ENCODE peak calls at places on chromosomes 6 and 20, in seven cellular contexts. Z, Q, C, N, G, J and I are unnamed samples.

GRCh38 chr6:38673397-38674165 is 29.4 kb downstream of the GLO1 start:
- DNase-seq in Z (no peak), Q (no peak), C (no peak), N (no peak), G (no peak), J (no peak), I (no peak)

GRCh38 chr20:1263853-1264252 is 2.2 kb upstream of the SNPH start:
- DNase-seq in Z (no peak), Q (no peak), C (no peak), N (no peak), G (peak; percentile 60), J (no peak), I (no peak)

GRCh38 chr6:32973144-32973854 is 4.9 kb downstream of the BRD2 start:
- DNase-seq in Z (peak; percentile 41), Q (no peak), C (peak; percentile 48), N (no peak), G (peak; percentile 40), J (peak; percentile 56), I (peak; percentile 90)

GRCh38 chr6:2850480-2851150 is 9.0 kb upstream of the SERPINB1 start:
- DNase-seq in Z (no peak), Q (no peak), C (no peak), N (no peak), G (peak; percentile 58), J (peak; percentile 79), I (no peak)

GRCh38 chr6:146741609-146742008 is 142.8 kb downstream of the ADGB start:
- DNase-seq in Z (no peak), Q (no peak), C (no peak), N (no peak), G (peak; percentile 21), J (peak; percentile 27), I (no peak)

GRCh38 chr20:51092238-51092822 is 69.4 kb upstream of the KCNG1 start:
- DNase-seq in Z (no peak), Q (no peak), C (no peak), N (no peak), G (no peak), J (peak; percentile 15), I (peak; percentile 41)

GRCh38 chr6:119881416-119881815 is 531.9 kb upstream of the MAN1A1 start:
- DNase-seq in Z (no peak), Q (no peak), C (no peak), N (no peak), G (no peak), J (no peak), I (no peak)

GRCh38 chr20:7967199-7967844 is 27.1 kb upstream of the HAO1 start:
- DNase-seq in Z (no peak), Q (no peak), C (no peak), N (no peak), G (peak; percentile 6), J (no peak), I (no peak)

GRCh38 chr20:50191566-50192363 is 1.1 kb downstream of the CEBPB start:
- DNase-seq in Z (peak; percentile 55), Q (peak; percentile 95), C (peak; percentile 71), N (no peak), G (peak; percentile 28), J (peak; percentile 76), I (peak; percentile 84)

GRCh38 chr20:48286571-48287551 is 501.6 kb upstream of the SULF2 start:
- DNase-seq in Z (no peak), Q (peak; percentile 78), C (no peak), N (no peak), G (no peak), J (no peak), I (no peak)

GRCh38 chr6:106347219-106347618 is 13.3 kb upstream of the CRYBG1 start:
- DNase-seq in Z (no peak), Q (no peak), C (no peak), N (no peak), G (no peak), J (no peak), I (no peak)

GRCh38 chr20:36050436-36051317 is 82.3 kb downstream of the CNBD2 start:
- DNase-seq in Z (peak; percentile 96), Q (peak; percentile 97), C (peak; percentile 98), N (peak; percentile 81), G (peak; percentile 82), J (peak; percentile 86), I (peak; percentile 82)

GRCh38 chr6:127924440-127924839 is 23.6 kb upstream of the THEMIS start:
- DNase-seq in Z (no peak), Q (no peak), C (no peak), N (no peak), G (peak; percentile 8), J (no peak), I (no peak)

GRCh38 chr6:138514860-138515540 is 15.7 kb upstream of the NHSL1 start:
- DNase-seq in Z (no peak), Q (no peak), C (peak; percentile 13), N (no peak), G (no peak), J (no peak), I (peak; percentile 11)

GRCh38 chr6:155328539-155329459 is 14.5 kb upstream of the TFB1M start:
- DNase-seq in Z (peak; percentile 41), Q (no peak), C (no peak), N (no peak), G (peak; percentile 12), J (no peak), I (no peak)

GRCh38 chr6:155389130-155389529 is 66.5 kb downstream of the NOX3 start:
- DNase-seq in Z (no peak), Q (no peak), C (no peak), N (no peak), G (peak; percentile 43), J (no peak), I (no peak)

GRCh38 chr6:129510930-129511329 is 199.0 kb downstream of the ARHGAP18 start:
- DNase-seq in Z (no peak), Q (no peak), C (no peak), N (no peak), G (no peak), J (peak; percentile 79), I (no peak)

GRCh38 chr6:53483423-53484353 is 61.2 kb downstream of the GCLC start:
- DNase-seq in Z (no peak), Q (peak; percentile 29), C (peak; percentile 41), N (no peak), G (no peak), J (no peak), I (no peak)

GRCh38 chr6:156993713-156994112 is 216.5 kb downstream of the ARID1B start:
- DNase-seq in Z (no peak), Q (no peak), C (no peak), N (no peak), G (no peak), J (no peak), I (no peak)

GRCh38 chr6:156992396-156992795 is 215.2 kb downstream of the ARID1B start:
- DNase-seq in Z (no peak), Q (no peak), C (no peak), N (no peak), G (no peak), J (no peak), I (no peak)

GRCh38 chr6:156994215-156995076 is 217.3 kb downstream of the ARID1B start:
- DNase-seq in Z (no peak), Q (no peak), C (no peak), N (no peak), G (no peak), J (no peak), I (no peak)

GRCh38 chr6:156989159-156989806 is 212.1 kb downstream of the ARID1B start:
- DNase-seq in Z (no peak), Q (no peak), C (no peak), N (no peak), G (no peak), J (no peak), I (no peak)

DNA sequence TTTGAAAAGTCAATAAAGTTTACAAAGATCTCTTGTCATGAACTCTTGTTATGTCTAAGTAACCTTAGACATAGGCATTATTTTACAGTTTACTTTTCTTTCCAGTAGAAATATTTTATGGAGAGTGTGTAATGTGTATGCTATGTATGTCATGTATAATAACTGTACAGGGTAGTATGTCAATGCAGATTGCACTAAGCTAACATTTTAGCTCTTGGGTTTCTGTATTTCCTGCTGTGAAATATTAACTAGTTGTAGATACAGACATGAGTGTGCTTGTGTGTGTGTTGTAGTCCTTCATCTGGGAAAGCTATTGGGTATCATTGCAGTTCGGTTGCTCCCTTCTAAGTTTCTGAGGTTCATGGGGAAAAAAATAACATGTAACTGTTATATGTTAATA is 214.8 kb downstream of the ARID1B start:
- DNase-seq in Z (no peak), Q (no peak), C (no peak), N (no peak), G (peak; percentile 71), J (no peak), I (no peak)
- H3K4me1 ChIP-seq in Z (peaks cover 19% of the 10 kb centered on the region), Q (no peaks in the 10 kb centered on the region), C (no peaks in the 10 kb centered on the region), N (peaks cover 39% of the 10 kb centered on the region), G (peaks cover 15% of the 10 kb centered on the region), J (peaks cover 4% of the 10 kb centered on the region), I (peaks cover 21% of the 10 kb centered on the region)

GRCh38 chr20:37955511-37955910 is 52.6 kb downstream of the VSTM2L start:
- DNase-seq in Z (no peak), Q (no peak), C (no peak), N (no peak), G (no peak), J (no peak), I (no peak)
- H3K4me3 ChIP-seq in Z (no peak overlapping the region), Q (no peak overlapping the region), C (no peak overlapping the region), N (no peak overlapping the region), G (no peak overlapping the region), J (no peak overlapping the region), I (no peak overlapping the region)

GRCh38 chr20:44592366-44592765 is 10.0 kb downstream of the PKIG start:
- DNase-seq in Z (no peak), Q (no peak), C (no peak), N (no peak), G (no peak), J (no peak), I (no peak)
- H3K27ac ChIP-seq in Z (no peak overlapping the region), Q (no peak overlapping the region), C (no peak overlapping the region), N (no peak overlapping the region), G (no peak overlapping the region), J (no peak overlapping the region), I (no peak overlapping the region)

GRCh38 chr6:144415835-144416237 is 130.7 kb downstream of the UTRN start:
- DNase-seq in Z (no peak), Q (no peak), C (no peak), N (no peak), G (peak; percentile 84), J (peak; percentile 28), I (no peak)

GRCh38 chr6:144417686-144418085 is 132.6 kb downstream of the UTRN start:
- DNase-seq in Z (no peak), Q (no peak), C (no peak), N (no peak), G (peak; percentile 47), J (no peak), I (no peak)

GRCh38 chr6:144416773-144417172 is 131.6 kb downstream of the UTRN start:
- DNase-seq in Z (no peak), Q (no peak), C (no peak), N (no peak), G (peak; percentile 21), J (no peak), I (no peak)

GRCh38 chr6:144416244-144416643 is 131.1 kb downstream of the UTRN start:
- DNase-seq in Z (no peak), Q (no peak), C (no peak), N (no peak), G (no peak), J (peak; percentile 6), I (no peak)

DNA sequence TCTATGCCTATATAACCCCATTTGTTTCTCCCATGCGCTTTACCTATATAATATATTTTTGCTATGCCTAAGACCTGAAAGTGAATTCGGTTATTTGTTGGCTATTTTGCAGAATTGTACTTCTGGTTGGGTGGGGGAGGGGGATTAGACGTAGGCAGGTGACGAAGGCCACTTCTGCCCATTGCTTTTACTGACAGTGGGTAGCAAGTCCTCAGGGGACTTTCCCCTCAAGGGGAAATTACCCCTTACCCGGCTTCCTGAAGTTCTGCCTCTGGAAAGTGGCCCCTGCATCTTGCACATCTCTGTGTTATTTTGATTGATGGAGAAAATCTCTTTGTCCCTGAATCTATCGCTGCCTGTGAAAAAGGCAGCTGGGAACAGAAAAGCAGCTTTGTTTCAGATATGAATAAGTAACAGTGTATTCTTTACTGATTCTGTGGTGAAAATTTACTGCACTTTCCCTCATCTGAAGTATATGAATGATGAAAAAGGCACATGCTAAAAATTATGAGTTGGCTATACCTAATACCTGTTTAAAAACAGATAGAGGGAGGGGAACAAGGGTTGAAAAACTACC is 133.9 kb downstream of the UTRN start:
- DNase-seq in Z (no peak), Q (no peak), C (no peak), N (no peak), G (no peak), J (no peak), I (no peak)
- H3K4me1 ChIP-seq in Z (peaks cover 3% of the 10 kb centered on the region), Q (no peaks in the 10 kb centered on the region), C (no peaks in the 10 kb centered on the region), N (peaks cover 82% of the 10 kb centered on the region), G (peaks cover 12% of the 10 kb centered on the region), J (peaks cover 33% of the 10 kb centered on the region), I (peaks cover 12% of the 10 kb centered on the region)